ENCODE peak calls at places on chromosome 17, in four cellular contexts. One of them, this sample, is unnamed.

GRCh38 chr17:32523827-32524552 is 37.2 kb downstream of the CDK5R1 start:
- DNase-seq in HCT116: no peak
- DNase-seq in HepG2: no peak
- DNase-seq in H1: no peak
- DNase-seq in this sample: peak

GRCh38 chr17:74567397-74567796 is at the start of gene CD300H:
- DNase-seq in HCT116: no peak
- DNase-seq in HepG2: no peak
- DNase-seq in H1: no peak
- DNase-seq in this sample: no peak

GRCh38 chr17:76816590-76817135 is 51.5 kb upstream of the MGAT5B start:
- DNase-seq in HCT116: peak
- DNase-seq in HepG2: peak
- DNase-seq in H1: peak
- DNase-seq in this sample: no peak

GRCh38 chr17:45675892-45676291 is 108.2 kb upstream of the CRHR1 start:
- DNase-seq in HCT116: no peak
- DNase-seq in HepG2: no peak
- DNase-seq in H1: no peak
- DNase-seq in this sample: no peak

GRCh38 chr17:63381101-63381729 is 64.9 kb downstream of the CYB561 start:
- DNase-seq in HCT116: no peak
- DNase-seq in HepG2: no peak
- DNase-seq in H1: no peak
- DNase-seq in this sample: no peak

GRCh38 chr17:46123607-46124006 is 69.6 kb downstream of the KANSL1 start:
- DNase-seq in HCT116: no peak
- DNase-seq in HepG2: no peak
- DNase-seq in H1: no peak
- DNase-seq in this sample: no peak

GRCh38 chr17:32588982-32589381 is 102.2 kb downstream of the CDK5R1 start:
- DNase-seq in HCT116: peak
- DNase-seq in HepG2: peak
- DNase-seq in H1: no peak
- DNase-seq in this sample: no peak

GRCh38 chr17:75078097-75079022 is 9.4 kb upstream of the SLC16A5 start:
- DNase-seq in HCT116: peak
- DNase-seq in HepG2: no peak
- DNase-seq in H1: no peak
- DNase-seq in this sample: peak

GRCh38 chr17:19306160-19307111 is 56.1 kb downstream of the B9D1 start:
- DNase-seq in HCT116: no peak
- DNase-seq in HepG2: peak
- DNase-seq in H1: no peak
- DNase-seq in this sample: peak

GRCh38 chr17:44793885-44794698 is 35.3 kb downstream of the ADAM11 start:
- DNase-seq in HCT116: no peak
- DNase-seq in HepG2: no peak
- DNase-seq in H1: no peak
- DNase-seq in this sample: no peak

GRCh38 chr17:29469251-29469650 is 79.1 kb downstream of the TAOK1 start:
- DNase-seq in HCT116: no peak
- DNase-seq in HepG2: no peak
- DNase-seq in H1: no peak
- DNase-seq in this sample: no peak

GRCh38 chr17:35700157-35700556 is 31.3 kb upstream of the RASL10B start:
- DNase-seq in HCT116: no peak
- DNase-seq in HepG2: no peak
- DNase-seq in H1: no peak
- DNase-seq in this sample: no peak

GRCh38 chr17:4101127-4101798 is 41.6 kb downstream of the ZZEF1 start:
- DNase-seq in HCT116: no peak
- DNase-seq in HepG2: no peak
- DNase-seq in H1: no peak
- DNase-seq in this sample: peak

GRCh38 chr17:44324092-44324570 is 492 bp downstream of the SLC25A39 start:
- DNase-seq in HCT116: no peak
- DNase-seq in HepG2: no peak
- DNase-seq in H1: no peak
- DNase-seq in this sample: no peak

GRCh38 chr17:30808785-30809286 is 15.7 kb downstream of the CRLF3 start:
- DNase-seq in HCT116: no peak
- DNase-seq in HepG2: no peak
- DNase-seq in H1: no peak
- DNase-seq in this sample: peak

GRCh38 chr17:27521281-27522027 is 65.2 kb downstream of the KSR1 start:
- DNase-seq in HCT116: no peak
- DNase-seq in HepG2: peak
- DNase-seq in H1: no peak
- DNase-seq in this sample: no peak

GRCh38 chr17:78884148-78884870 is 18.7 kb downstream of the CEP295NL start:
- DNase-seq in HCT116: no peak
- DNase-seq in HepG2: no peak
- DNase-seq in H1: peak
- DNase-seq in this sample: no peak

GRCh38 chr17:75697651-75698291 is 23.5 kb upstream of the ITGB4 start:
- DNase-seq in HCT116: no peak
- DNase-seq in HepG2: peak
- DNase-seq in H1: no peak
- DNase-seq in this sample: no peak

GRCh38 chr17:55288356-55289105 is 23.8 kb downstream of the HLF start:
- DNase-seq in HCT116: no peak
- DNase-seq in HepG2: no peak
- DNase-seq in H1: no peak
- DNase-seq in this sample: no peak

GRCh38 chr17:9158545-9159452 is 137.5 kb downstream of the NTN1 start:
- DNase-seq in HCT116: no peak
- DNase-seq in HepG2: no peak
- DNase-seq in H1: no peak
- DNase-seq in this sample: no peak

GRCh38 chr17:8073627-8074485 is 13.7 kb downstream of the ALOX12B start:
- DNase-seq in HCT116: peak
- DNase-seq in HepG2: peak
- DNase-seq in H1: peak
- DNase-seq in this sample: no peak

GRCh38 chr17:40588557-40588956 is 23.3 kb upstream of the CCR7 start:
- DNase-seq in HCT116: no peak
- DNase-seq in HepG2: no peak
- DNase-seq in H1: no peak
- DNase-seq in this sample: no peak

GRCh38 chr17:77019955-77020379 is 120.8 kb upstream of the SEC14L1 start:
- DNase-seq in HCT116: no peak
- DNase-seq in HepG2: peak
- DNase-seq in H1: no peak
- DNase-seq in this sample: no peak

GRCh38 chr17:76076100-76076764 is 1.7 kb downstream of the GALR2 start:
- DNase-seq in HCT116: no peak
- DNase-seq in HepG2: no peak
- DNase-seq in H1: peak
- DNase-seq in this sample: no peak

GRCh38 chr17:44884941-44885340 is 14.3 kb downstream of the EFTUD2 start:
- DNase-seq in HCT116: no peak
- DNase-seq in HepG2: no peak
- DNase-seq in H1: no peak
- DNase-seq in this sample: no peak

GRCh38 chr17:21396237-21396636 is 20.1 kb downstream of the KCNJ12 start:
- DNase-seq in HCT116: no peak
- DNase-seq in HepG2: no peak
- DNase-seq in H1: no peak
- DNase-seq in this sample: no peak

GRCh38 chr17:78122221-78122990 is 6.1 kb downstream of the TMC6 start:
- DNase-seq in HCT116: no peak
- DNase-seq in HepG2: no peak
- DNase-seq in H1: no peak
- DNase-seq in this sample: no peak

GRCh38 chr17:43829738-43830137 is 3.2 kb downstream of the MPP3 start:
- DNase-seq in HCT116: no peak
- DNase-seq in HepG2: no peak
- DNase-seq in H1: no peak
- DNase-seq in this sample: no peak

GRCh38 chr17:62626719-62627218 is 701 bp upstream of the MRC2 start:
- DNase-seq in HCT116: no peak
- DNase-seq in HepG2: peak
- DNase-seq in H1: no peak
- DNase-seq in this sample: no peak

GRCh38 chr17:78822552-78822951 is 18.1 kb downstream of the USP36 start:
- DNase-seq in HCT116: no peak
- DNase-seq in HepG2: no peak
- DNase-seq in H1: no peak
- DNase-seq in this sample: no peak

GRCh38 chr17:17523001-17523713 is 27.0 kb upstream of the RASD1 start:
- DNase-seq in HCT116: no peak
- DNase-seq in HepG2: no peak
- DNase-seq in H1: no peak
- DNase-seq in this sample: no peak

GRCh38 chr17:50187403-50187735 is 14.1 kb downstream of the COL1A1 start:
- DNase-seq in HCT116: no peak
- DNase-seq in HepG2: no peak
- DNase-seq in H1: no peak
- DNase-seq in this sample: no peak

GRCh38 chr17:77914440-77915254 is 43.9 kb upstream of the TNRC6C start:
- DNase-seq in HCT116: peak
- DNase-seq in HepG2: no peak
- DNase-seq in H1: no peak
- DNase-seq in this sample: no peak

GRCh38 chr17:53740312-53740711 is 82.4 kb upstream of the KIF2B start:
- DNase-seq in HCT116: no peak
- DNase-seq in HepG2: no peak
- DNase-seq in H1: no peak
- DNase-seq in this sample: no peak

DNA sequence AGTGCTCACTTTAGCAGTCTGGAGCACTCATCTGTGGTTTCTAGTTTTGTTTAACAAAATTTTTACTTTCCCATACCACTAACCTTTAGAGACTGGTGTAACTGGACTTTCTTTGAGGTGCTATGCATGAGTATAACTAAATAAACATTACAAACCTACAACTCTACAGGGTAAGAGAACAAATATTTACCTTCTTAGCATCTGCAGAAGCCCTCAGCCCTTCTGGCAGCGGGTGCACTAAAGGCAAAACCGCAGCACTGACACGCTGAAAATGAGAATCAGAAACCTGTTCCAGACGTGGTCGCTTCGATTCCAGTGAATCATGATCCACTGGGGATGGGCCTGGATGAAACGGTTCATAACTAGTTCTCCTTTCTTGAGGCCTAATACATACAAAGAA is 43.7 kb downstream of the NCOR1 start:
- DNase-seq in HCT116: no peak
- DNase-seq in HepG2: peak
- DNase-seq in H1: no peak
- DNase-seq in this sample: no peak
- TF ChIP-seq YY1 in HCT116: no peak
- TF ChIP-seq YY1 in HepG2: no peak
- TF ChIP-seq YY1 in H1: no peak
- TF ChIP-seq YY1 in this sample: no peak

DNA sequence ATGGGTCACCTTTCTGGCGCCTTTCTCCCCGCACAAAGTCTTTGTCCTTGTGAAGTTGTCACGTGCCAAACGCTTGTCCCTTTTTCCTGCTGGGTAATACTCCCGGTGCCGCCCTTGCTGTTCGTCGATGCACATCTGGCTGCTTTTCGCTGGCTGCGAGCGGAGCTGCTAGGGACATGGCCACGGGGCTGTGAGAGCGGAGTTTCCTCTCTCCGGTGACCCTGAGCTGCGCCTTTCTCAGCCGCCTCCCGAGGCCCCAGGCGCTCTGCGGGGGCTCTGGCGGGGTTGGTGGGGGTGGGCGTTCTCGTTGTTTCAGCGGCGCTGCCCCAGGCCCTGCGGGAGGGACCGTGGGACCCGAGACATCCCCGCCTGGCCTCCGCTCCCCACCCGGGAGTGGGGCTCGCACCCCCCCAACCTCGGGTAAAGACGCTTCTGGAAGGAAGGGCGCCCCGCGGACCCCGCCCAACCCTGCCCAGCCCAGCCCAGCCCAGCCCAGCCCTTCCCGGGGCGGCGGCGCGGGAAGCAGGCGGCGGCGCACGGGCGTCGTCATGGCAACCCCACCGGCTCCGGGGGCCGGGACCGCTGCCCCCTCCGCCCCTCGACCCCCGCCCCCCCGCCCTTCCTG is 12.2 kb downstream of the CHMP6 start:
- DNase-seq in HCT116: no peak
- DNase-seq in HepG2: no peak
- DNase-seq in H1: no peak
- DNase-seq in this sample: no peak
- TF ChIP-seq EZH2 in HCT116: peak
- TF ChIP-seq EZH2 in HepG2: no peak
- TF ChIP-seq EZH2 in H1: no peak
- TF ChIP-seq EZH2 in this sample: no peak

GRCh38 chr17:5817475-5818395 is 233.4 kb upstream of the NLRP1 start:
- DNase-seq in HCT116: no peak
- DNase-seq in HepG2: no peak
- DNase-seq in H1: no peak
- DNase-seq in this sample: no peak
- TF ChIP-seq YY1 in HCT116: no peak
- TF ChIP-seq YY1 in HepG2: no peak
- TF ChIP-seq YY1 in H1: no peak
- TF ChIP-seq YY1 in this sample: no peak

GRCh38 chr17:14308965-14309879 is 8.3 kb downstream of the HS3ST3B1 start:
- DNase-seq in HCT116: no peak
- DNase-seq in HepG2: peak
- DNase-seq in H1: peak
- DNase-seq in this sample: no peak
- TF ChIP-seq EZH2 in HCT116: no peak
- TF ChIP-seq EZH2 in HepG2: no peak
- TF ChIP-seq EZH2 in H1: peak
- TF ChIP-seq EZH2 in this sample: no peak

GRCh38 chr17:64635647-64636305 is 26.3 kb downstream of the SMURF2 start:
- DNase-seq in HCT116: no peak
- DNase-seq in HepG2: no peak
- DNase-seq in H1: no peak
- DNase-seq in this sample: peak
- TF ChIP-seq YY1 in HCT116: no peak
- TF ChIP-seq YY1 in HepG2: no peak
- TF ChIP-seq YY1 in H1: no peak
- TF ChIP-seq YY1 in this sample: no peak

GRCh38 chr17:42782402-42783061 is 2.1 kb downstream of the WNK4 start:
- DNase-seq in HCT116: no peak
- DNase-seq in HepG2: peak
- DNase-seq in H1: no peak
- DNase-seq in this sample: no peak
- TF ChIP-seq EZH2 in HCT116: no peak
- TF ChIP-seq EZH2 in HepG2: no peak
- TF ChIP-seq EZH2 in H1: no peak
- TF ChIP-seq EZH2 in this sample: no peak

DNA sequence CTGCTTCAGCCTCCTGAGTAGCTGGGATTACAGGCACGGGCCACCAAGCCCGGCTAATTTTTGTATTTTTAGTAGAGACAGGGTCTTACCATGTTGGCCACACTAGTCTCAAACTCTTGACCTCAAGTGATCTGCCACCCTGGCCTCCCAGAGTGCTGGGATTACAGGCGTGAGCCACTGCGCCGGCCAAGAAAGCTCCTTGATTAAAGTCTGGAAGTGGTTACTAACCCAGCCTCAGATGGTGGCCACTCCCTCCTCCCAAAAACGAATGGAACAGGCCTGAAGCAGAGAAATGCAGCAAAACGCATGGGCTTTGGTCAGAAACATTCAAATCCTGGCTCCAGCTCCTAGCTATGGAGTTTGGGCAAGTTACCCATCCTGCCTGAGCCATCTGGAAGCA is 11.3 kb downstream of the FKBP10 start:
- DNase-seq in HCT116: no peak
- DNase-seq in HepG2: no peak
- DNase-seq in H1: no peak
- DNase-seq in this sample: no peak
- TF ChIP-seq YY1 in HCT116: no peak
- TF ChIP-seq YY1 in HepG2: no peak
- TF ChIP-seq YY1 in H1: no peak
- TF ChIP-seq YY1 in this sample: no peak

This sample was measured in GM12878.